ENCODE peak calls at places on chromosomes 13 and 19, in ten cellular contexts. I is GOT3, F is DMS 273 treated with DMSO at 0.1 percent for 48 hours, W is hippocampal formation, K is AG08395, H is myocyte, R is EL, X is midbrain, J is GM04503, P is M059J. L is an unnamed sample.

GRCh38 chr13:75636339-75637095 is 387 bp downstream of the LMO7 start:
- DNase-seq in J (no peak), F (no peak), X (peak; percentile 14), H (peak; percentile 27), R (peak; percentile 61), P (peak; percentile 45), K (peak; percentile 59), I (no peak), W (no peak), L (no peak)

GRCh38 chr13:20128459-20128927 is 32.4 kb downstream of the GJA3 start:
- DNase-seq in K (no peak), R (no peak), F (no peak), W (no peak), X (no peak), I (no peak), J (no peak), P (no peak), H (no peak), L (peak; percentile 16)

GRCh38 chr19:1884719-1885334 is 469 bp downstream of the ABHD17A start:
- DNase-seq in F (no peak), X (no peak), K (no peak), W (no peak), I (no peak), H (no peak), J (no peak), R (no peak), P (no peak), L (no peak)

GRCh38 chr13:41613984-41614581 is 156.7 kb downstream of the RGCC start:
- DNase-seq in I (no peak), H (peak; percentile 59), R (peak; percentile 84), K (peak; percentile 82), J (peak; percentile 69), W (no peak), P (peak; percentile 56), F (no peak), X (peak; percentile 2), L (peak; percentile 37)

GRCh38 chr19:29715695-29716581 is 877 bp upstream of the C19orf12 start:
- DNase-seq in I (no peak), K (no peak), P (peak; percentile 36), F (no peak), H (no peak), R (peak; percentile 33), W (peak; percentile 63), J (no peak), X (no peak), L (no peak)

GRCh38 chr13:109509154-109509905 is 277.1 kb downstream of the IRS2 start:
- DNase-seq in K (peak; percentile 91), W (no peak), I (no peak), J (peak; percentile 45), H (peak; percentile 49), P (peak; percentile 51), F (no peak), X (no peak), R (peak; percentile 58), L (no peak)

GRCh38 chr19:47255947-47256687 is at the start of gene CCDC9:
- DNase-seq in K (peak; percentile 92), X (peak; percentile 97), I (peak; percentile 96), W (peak; percentile 93), J (peak; percentile 70), R (peak; percentile 96), F (peak; percentile 94), H (peak; percentile 96), P (peak; percentile 94), L (peak; percentile 95)

GRCh38 chr19:10499550-10500246 is 3.5 kb downstream of the KEAP1 start:
- DNase-seq in P (no peak), I (no peak), F (no peak), R (no peak), K (no peak), X (no peak), J (no peak), H (no peak), W (no peak), L (no peak)

GRCh38 chr19:5452594-5453565 is 2.3 kb upstream of the ZNRF4 start:
- DNase-seq in F (peak; percentile 80), P (peak; percentile 39), H (peak; percentile 42), R (peak; percentile 23), J (no peak), K (no peak), X (no peak), I (no peak), W (no peak), L (no peak)

GRCh38 chr13:32019612-32020233 is 11.9 kb upstream of the FRY start:
- DNase-seq in X (peak; percentile 46), J (no peak), K (peak; percentile 68), P (peak; percentile 48), I (no peak), W (peak; percentile 21), R (peak; percentile 61), H (peak; percentile 69), F (no peak), L (peak; percentile 64)

GRCh38 chr19:1451916-1452801 is 2.2 kb downstream of the APC2 start:
- DNase-seq in J (no peak), X (peak; percentile 89), F (no peak), W (peak; percentile 54), K (no peak), I (no peak), P (no peak), H (peak; percentile 60), R (no peak), L (peak; percentile 87)

GRCh38 chr19:16588089-16588823 is 16.0 kb upstream of the SLC35E1 start:
- DNase-seq in K (no peak), J (no peak), R (no peak), H (no peak), X (no peak), I (no peak), F (no peak), W (peak; percentile 45), P (no peak), L (no peak)

GRCh38 chr19:9308091-9308490 is 1.5 kb downstream of the ZNF699 start:
- DNase-seq in K (no peak), W (no peak), P (peak; percentile 15), I (no peak), R (peak; percentile 14), J (no peak), H (no peak), F (no peak), X (no peak), L (no peak)

GRCh38 chr13:79485014-79485441 is 4.1 kb downstream of the NDFIP2 start:
- DNase-seq in H (peak; percentile 16), W (no peak), I (no peak), J (peak; percentile 86), K (peak; percentile 57), X (no peak), P (peak; percentile 63), F (no peak), R (peak; percentile 94), L (no peak)

L was measured in globus pallidus.